ENCODE peak calls at places on chromosomes 5 and 9, in nine cellular contexts. One of them, this sample, is unnamed.

GRCh38 chr9:124145903-124146575 is 111.7 kb upstream of the NEK6 start:
- DNase-seq in ovary: no peak
- DNase-seq in AG10803: no peak
- DNase-seq in DMS 273 treated with DMSO at 0.1 percent for 48 hours: no peak
- DNase-seq in CD8-positive, alpha-beta memory T cell: no peak
- DNase-seq in A172: peak
- DNase-seq in sigmoid colon: no peak
- DNase-seq in AG09309: no peak
- DNase-seq in HCEC 1CT: peak
- DNase-seq in this sample: no peak

GRCh38 chr9:126875780-126876510 is 15.5 kb downstream of the ZBTB34 start:
- DNase-seq in ovary: no peak
- DNase-seq in AG10803: no peak
- DNase-seq in DMS 273 treated with DMSO at 0.1 percent for 48 hours: no peak
- DNase-seq in CD8-positive, alpha-beta memory T cell: no peak
- DNase-seq in A172: no peak
- DNase-seq in sigmoid colon: no peak
- DNase-seq in AG09309: no peak
- DNase-seq in HCEC 1CT: no peak
- DNase-seq in this sample: no peak

GRCh38 chr5:50441479-50441815 is 359 bp upstream of the EMB start:
- DNase-seq in ovary: no peak
- DNase-seq in AG10803: no peak
- DNase-seq in DMS 273 treated with DMSO at 0.1 percent for 48 hours: no peak
- DNase-seq in CD8-positive, alpha-beta memory T cell: no peak
- DNase-seq in A172: no peak
- DNase-seq in sigmoid colon: no peak
- DNase-seq in AG09309: no peak
- DNase-seq in HCEC 1CT: no peak
- DNase-seq in this sample: no peak

GRCh38 chr9:110650261-110650660 is 18.3 kb upstream of the MUSK start:
- DNase-seq in ovary: no peak
- DNase-seq in AG10803: peak
- DNase-seq in DMS 273 treated with DMSO at 0.1 percent for 48 hours: no peak
- DNase-seq in CD8-positive, alpha-beta memory T cell: no peak
- DNase-seq in A172: peak
- DNase-seq in sigmoid colon: peak
- DNase-seq in AG09309: peak
- DNase-seq in HCEC 1CT: peak
- DNase-seq in this sample: no peak

GRCh38 chr9:18978188-18978587 is 54.8 kb downstream of the SAXO1 start:
- DNase-seq in ovary: no peak
- DNase-seq in AG10803: no peak
- DNase-seq in DMS 273 treated with DMSO at 0.1 percent for 48 hours: no peak
- DNase-seq in CD8-positive, alpha-beta memory T cell: no peak
- DNase-seq in A172: no peak
- DNase-seq in sigmoid colon: no peak
- DNase-seq in AG09309: no peak
- DNase-seq in HCEC 1CT: no peak
- DNase-seq in this sample: no peak

GRCh38 chr5:170166101-170166500 is 60.4 kb downstream of the FOXI1 start:
- DNase-seq in ovary: no peak
- DNase-seq in AG10803: no peak
- DNase-seq in DMS 273 treated with DMSO at 0.1 percent for 48 hours: no peak
- DNase-seq in CD8-positive, alpha-beta memory T cell: no peak
- DNase-seq in A172: no peak
- DNase-seq in sigmoid colon: no peak
- DNase-seq in AG09309: no peak
- DNase-seq in HCEC 1CT: no peak
- DNase-seq in this sample: no peak

GRCh38 chr5:74596930-74597329 is 43.6 kb downstream of the ENC1 start:
- DNase-seq in ovary: no peak
- DNase-seq in AG10803: no peak
- DNase-seq in DMS 273 treated with DMSO at 0.1 percent for 48 hours: no peak
- DNase-seq in CD8-positive, alpha-beta memory T cell: no peak
- DNase-seq in A172: no peak
- DNase-seq in sigmoid colon: no peak
- DNase-seq in AG09309: no peak
- DNase-seq in HCEC 1CT: no peak
- DNase-seq in this sample: no peak

GRCh38 chr9:91179237-91180138 is 182.2 kb downstream of the AUH start:
- DNase-seq in ovary: no peak
- DNase-seq in AG10803: peak
- DNase-seq in DMS 273 treated with DMSO at 0.1 percent for 48 hours: no peak
- DNase-seq in CD8-positive, alpha-beta memory T cell: no peak
- DNase-seq in A172: peak
- DNase-seq in sigmoid colon: no peak
- DNase-seq in AG09309: no peak
- DNase-seq in HCEC 1CT: peak
- DNase-seq in this sample: no peak

GRCh38 chr5:135194573-135195266 is 160.7 kb upstream of the PITX1 start:
- DNase-seq in ovary: no peak
- DNase-seq in AG10803: peak
- DNase-seq in DMS 273 treated with DMSO at 0.1 percent for 48 hours: no peak
- DNase-seq in CD8-positive, alpha-beta memory T cell: no peak
- DNase-seq in A172: no peak
- DNase-seq in sigmoid colon: peak
- DNase-seq in AG09309: no peak
- DNase-seq in HCEC 1CT: peak
- DNase-seq in this sample: no peak

GRCh38 chr5:149144637-149145036 is 3.3 kb downstream of the ABLIM3 start:
- DNase-seq in ovary: no peak
- DNase-seq in AG10803: no peak
- DNase-seq in DMS 273 treated with DMSO at 0.1 percent for 48 hours: no peak
- DNase-seq in CD8-positive, alpha-beta memory T cell: no peak
- DNase-seq in A172: no peak
- DNase-seq in sigmoid colon: no peak
- DNase-seq in AG09309: no peak
- DNase-seq in HCEC 1CT: no peak
- DNase-seq in this sample: no peak

This sample was measured in adrenal gland.